ENCODE peak calls at places on chromosomes 16 and 17, in six cellular contexts. I, Y, Z, O, J and V are unnamed samples. For H3K9me3, the result is how much of the 10 kb centered on the place peaks cover.

GRCh38 chr16:56347670-56348069 is 77.7 kb downstream of the AMFR start:
- DNase-seq in I (no peak), Y (no peak), Z (no peak), O (no peak), J (no peak), V (no peak)

GRCh38 chr16:10776280-10776679 is 32.6 kb downstream of the NUBP1 start:
- DNase-seq in I (no peak), Y (no peak), Z (no peak), O (no peak), J (no peak), V (no peak)

GRCh38 chr17:6940186-6940649 is 55.6 kb upstream of the ALOX12 start:
- DNase-seq in I (no peak), Y (no peak), Z (no peak), O (no peak), J (no peak), V (no peak)

GRCh38 chr17:45825792-45826191 is 18.9 kb upstream of the SPPL2C start:
- DNase-seq in I (no peak), Y (no peak), Z (no peak), O (no peak), J (no peak), V (no peak)

GRCh38 chr17:81912441-81913309 is 1.5 kb upstream of the PCYT2 start:
- DNase-seq in I (no peak), Y (no peak), Z (peak), O (no peak), J (no peak), V (peak)

GRCh38 chr16:20867585-20867984 is 32.6 kb downstream of the DCUN1D3 start:
- DNase-seq in I (no peak), Y (no peak), Z (no peak), O (no peak), J (no peak), V (no peak)

GRCh38 chr17:15490634-15491261 is 23.3 kb upstream of the CDRT4 start:
- DNase-seq in I (peak), Y (no peak), Z (no peak), O (peak), J (no peak), V (peak)

GRCh38 chr17:12567077-12568053 is 98.3 kb upstream of the MYOCD start:
- DNase-seq in I (no peak), Y (no peak), Z (no peak), O (no peak), J (no peak), V (no peak)

GRCh38 chr16:2798723-2799204 is 494 bp downstream of the PRSS41 start:
- DNase-seq in I (no peak), Y (no peak), Z (peak), O (no peak), J (no peak), V (no peak)

GRCh38 chr17:45311762-45312476 is 4.9 kb downstream of the MAP3K14 start:
- DNase-seq in I (peak), Y (no peak), Z (peak), O (peak), J (peak), V (peak)

DNA sequence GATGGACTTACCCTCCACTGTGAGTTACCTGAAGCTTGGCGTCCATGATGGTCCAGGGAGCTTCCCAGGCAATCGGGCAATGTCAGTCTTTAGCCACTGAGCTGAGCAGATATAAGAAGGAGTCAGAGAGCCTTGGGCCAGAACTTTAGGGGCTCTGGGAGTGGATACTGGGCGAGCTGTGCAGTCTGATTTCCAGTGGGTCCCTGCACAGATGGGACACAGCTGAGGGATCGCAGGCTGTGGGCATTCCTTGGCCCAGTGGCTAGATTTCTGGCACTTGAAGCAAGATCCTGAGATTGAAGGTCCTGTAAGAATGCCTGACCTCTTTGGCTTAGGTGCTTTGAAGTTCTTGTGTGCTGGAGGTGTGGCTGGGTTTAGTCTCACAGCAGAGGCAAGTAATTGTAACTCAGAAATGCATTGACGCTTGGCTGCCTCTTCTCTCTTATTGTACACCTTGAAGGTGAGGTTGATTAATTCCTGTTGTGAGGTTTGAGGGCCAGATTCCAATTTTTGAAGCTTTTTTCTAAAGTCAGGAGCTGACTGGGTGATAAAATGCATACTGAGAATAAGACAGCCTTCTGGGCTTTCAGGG is 2283.8 kb downstream of the TP53TG3F start:
- DNase-seq in I (no peak), Y (no peak), Z (no peak), O (no peak), J (no peak), V (no peak)
- H3K9me3 ChIP-seq in I (half or more), Y (under half), Z (under half), O (under half), J (under half), V (under half)

GRCh38 chr17:10149573-10150399 is 48.6 kb downstream of the GAS7 start:
- DNase-seq in I (no peak), Y (no peak), Z (no peak), O (no peak), J (no peak), V (peak)

GRCh38 chr17:10139560-10139959 is 58.8 kb downstream of the GAS7 start:
- DNase-seq in I (no peak), Y (no peak), Z (no peak), O (no peak), J (no peak), V (no peak)

GRCh38 chr17:10144976-10145375 is 53.4 kb downstream of the GAS7 start:
- DNase-seq in I (no peak), Y (no peak), Z (no peak), O (no peak), J (no peak), V (no peak)

GRCh38 chr17:10141436-10141835 is 57.0 kb downstream of the GAS7 start:
- DNase-seq in I (no peak), Y (no peak), Z (no peak), O (no peak), J (no peak), V (no peak)

DNA sequence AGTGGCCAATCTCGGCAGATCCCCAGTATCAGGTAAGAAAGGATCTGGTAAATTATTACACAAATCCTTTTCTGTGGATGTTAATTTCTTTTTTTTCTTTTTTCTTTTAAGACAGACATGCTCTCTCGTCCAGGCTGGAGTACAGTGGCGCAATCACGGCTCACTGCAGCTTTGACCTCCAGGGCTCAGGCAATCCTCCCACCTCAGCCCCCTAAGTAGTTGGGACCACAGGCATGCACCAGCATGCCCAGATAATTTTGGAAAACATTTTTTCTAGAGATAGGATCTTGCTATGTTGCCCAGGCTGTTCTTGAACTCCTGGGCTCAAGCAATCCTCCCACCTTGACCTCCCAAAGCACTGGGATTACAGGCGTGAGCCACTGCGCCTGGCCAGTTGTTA is 54.0 kb downstream of the GAS7 start:
- DNase-seq in I (no peak), Y (no peak), Z (no peak), O (no peak), J (no peak), V (no peak)
- H3K9me3 ChIP-seq in I (under half), Y (under half), Z (under half), O (under half), J (under half), V (under half)

GRCh38 chr16:3988824-3989223 is 108.3 kb upstream of the CREBBP start:
- DNase-seq in I (no peak), Y (no peak), Z (no peak), O (no peak), J (no peak), V (no peak)

GRCh38 chr16:3997231-3997841 is 116.8 kb upstream of the CREBBP start:
- DNase-seq in I (no peak), Y (no peak), Z (no peak), O (no peak), J (no peak), V (no peak)

GRCh38 chr16:3987231-3987630 is 106.7 kb upstream of the CREBBP start:
- DNase-seq in I (no peak), Y (no peak), Z (no peak), O (no peak), J (no peak), V (no peak)

GRCh38 chr16:3993052-3993785 is 112.7 kb upstream of the CREBBP start:
- DNase-seq in I (no peak), Y (no peak), Z (no peak), O (no peak), J (no peak), V (no peak)

DNA sequence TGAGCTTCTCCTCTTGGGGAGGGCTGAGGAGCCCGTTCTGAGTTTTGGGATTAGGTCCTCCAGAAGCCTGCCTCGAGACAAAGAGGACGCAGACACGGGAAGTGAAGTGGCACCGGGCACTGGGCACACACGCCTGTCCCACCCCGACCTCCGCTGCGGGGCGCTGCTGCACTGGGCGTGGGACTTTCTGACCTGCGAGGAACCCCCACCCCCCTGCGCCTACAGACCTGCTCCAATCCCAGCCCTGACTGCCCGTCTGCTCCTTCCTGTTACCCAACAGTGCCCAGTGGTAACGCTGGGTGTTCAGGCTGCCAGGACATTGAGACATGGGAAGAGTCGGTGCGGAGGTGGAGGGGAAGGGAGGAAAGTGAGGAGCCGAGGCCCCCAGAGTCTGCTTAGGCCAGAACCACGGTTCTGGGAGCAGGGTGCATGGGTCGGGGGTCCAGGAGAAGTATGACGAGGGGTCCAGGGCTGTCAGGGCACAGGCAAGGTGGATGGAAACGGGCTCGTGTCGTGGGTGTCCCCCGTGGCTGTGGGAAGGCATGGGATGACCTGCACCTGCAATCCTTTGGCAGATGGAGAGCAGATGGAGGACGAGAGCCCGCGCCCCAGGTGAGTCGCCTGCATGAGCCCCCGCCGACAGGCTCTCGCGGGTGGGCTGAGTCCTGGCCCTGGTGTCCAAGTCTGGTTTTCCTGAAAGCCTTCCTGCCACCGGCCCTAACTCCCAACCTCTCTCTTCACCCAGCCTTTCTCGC is 112.0 kb upstream of the CREBBP start:
- DNase-seq in I (no peak), Y (no peak), Z (no peak), O (no peak), J (no peak), V (no peak)
- H3K9me3 ChIP-seq in I (under half), Y (under half), Z (under half), O (under half), J (under half), V (under half)

GRCh38 chr17:5092139-5093010 is 14.1 kb downstream of the ZFP3 start:
- DNase-seq in I (no peak), Y (no peak), Z (no peak), O (no peak), J (no peak), V (no peak)
- H3K9me3 ChIP-seq in I (half or more), Y (half or more), Z (under half), O (half or more), J (half or more), V (under half)

GRCh38 chr17:79715318-79716182 is 15.2 kb upstream of the ENPP7 start:
- DNase-seq in I (no peak), Y (no peak), Z (no peak), O (no peak), J (no peak), V (no peak)
- H3K9me3 ChIP-seq in I (under half), Y (under half), Z (under half), O (under half), J (under half), V (under half)

DNA sequence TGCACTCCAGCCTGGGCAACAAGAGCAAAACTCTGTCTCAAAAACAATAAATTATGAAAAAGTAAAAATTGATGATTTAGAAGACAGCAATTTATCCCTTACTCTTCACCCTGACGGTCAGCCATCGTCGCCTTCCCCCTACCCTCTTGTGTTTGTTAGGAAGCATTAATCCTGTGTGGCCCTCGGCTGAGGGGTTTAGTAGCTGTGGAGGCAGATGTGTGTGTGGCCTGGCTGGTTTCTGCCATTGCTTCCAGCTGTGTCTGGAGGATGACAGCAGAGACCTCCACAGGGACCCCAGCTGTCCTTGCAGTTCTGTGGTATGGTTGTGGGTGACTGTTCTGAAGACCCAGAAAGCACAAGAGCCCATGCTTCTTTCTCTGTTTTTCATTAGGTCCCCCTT is 25.9 kb downstream of the DBNDD1 start:
- DNase-seq in I (no peak), Y (no peak), Z (no peak), O (no peak), J (no peak), V (no peak)
- H3K9me3 ChIP-seq in I (under half), Y (under half), Z (under half), O (under half), J (under half), V (under half)

DNA sequence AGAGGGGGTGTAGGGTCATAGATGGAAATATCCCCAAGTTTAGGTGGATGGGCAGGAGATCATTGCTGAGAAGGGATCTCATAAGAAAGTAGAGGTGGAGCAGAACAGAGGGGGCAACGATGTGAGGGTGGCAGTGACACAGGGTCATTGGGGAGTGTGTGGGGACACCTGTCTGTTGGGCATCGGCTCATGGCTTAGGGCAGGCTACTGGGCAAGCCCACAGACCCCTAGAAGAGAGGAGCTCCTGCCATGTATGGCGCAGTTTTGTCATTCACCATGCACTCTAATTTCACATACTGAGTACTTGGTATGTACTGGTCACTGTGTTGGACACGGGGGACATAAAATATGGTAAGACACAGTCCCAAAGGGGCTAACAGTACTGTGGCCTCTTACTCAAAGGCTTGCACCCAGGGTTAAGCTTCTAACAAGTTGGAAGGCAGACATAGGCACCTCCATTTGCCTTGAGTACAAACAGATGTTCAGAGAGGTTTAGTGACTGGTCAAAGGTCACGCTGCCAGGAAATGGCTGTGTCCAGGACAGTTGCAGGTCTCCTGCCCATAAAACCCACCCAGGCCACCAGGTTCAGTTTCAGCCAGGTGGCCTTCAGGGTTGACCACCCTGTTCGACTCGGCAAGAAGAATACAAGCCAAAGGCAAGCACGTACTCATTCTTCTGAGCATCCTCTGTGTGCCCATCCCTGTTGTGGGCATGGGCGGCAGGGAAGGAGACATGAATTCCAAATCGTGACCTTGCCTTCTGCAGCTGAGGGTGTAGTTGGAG is 580.2 kb downstream of the KCNJ18 start:
- DNase-seq in I (no peak), Y (no peak), Z (no peak), O (no peak), J (no peak), V (no peak)
- H3K9me3 ChIP-seq in I (under half), Y (under half), Z (under half), O (under half), J (under half), V (under half)